ENCODE peak calls at places on chromosomes 3 and 15, in six cellular contexts. H, R, D, X, I and Y are unnamed samples.

GRCh38 chr3:65714138-65714537 is 324.6 kb downstream of the MAGI1 start:
- DNase-seq in R (no peak), H (no peak), D (no peak), I (no peak), X (no peak), Y (no peak)

GRCh38 chr15:77543159-77543882 is 89.4 kb downstream of the LINGO1 start:
- DNase-seq in H (peak; percentile 97), D (peak; percentile 91), R (peak; percentile 96), X (peak; percentile 96), I (peak; percentile 94), Y (peak; percentile 83)

GRCh38 chr3:48015451-48016182 is 599 bp downstream of the MAP4 start:
- DNase-seq in X (no peak), I (no peak), H (no peak), R (no peak), D (no peak), Y (no peak)

GRCh38 chr3:14335774-14336413 is 66.5 kb upstream of the SLC6A6 start:
- DNase-seq in H (no peak), R (no peak), X (no peak), I (no peak), D (no peak), Y (no peak)

GRCh38 chr3:196080517-196080841 is 1.4 kb downstream of the TFRC start:
- DNase-seq in X (no peak), H (no peak), D (no peak), I (no peak), R (no peak), Y (no peak)

GRCh38 chr3:107061466-107061865 is 315.8 kb upstream of the CCDC54 start:
- DNase-seq in I (no peak), R (no peak), H (no peak), D (no peak), X (no peak), Y (no peak)

GRCh38 chr3:39811561-39811960 is 2.2 kb downstream of the MYRIP start:
- DNase-seq in I (no peak), R (no peak), X (no peak), D (no peak), H (no peak), Y (no peak)

GRCh38 chr15:39417766-39418165 is 163.1 kb upstream of the THBS1 start:
- DNase-seq in H (no peak), D (no peak), R (no peak), X (no peak), I (no peak), Y (no peak)

GRCh38 chr3:124784686-124785382 is 54.6 kb downstream of the UMPS start:
- DNase-seq in R (no peak), H (no peak), X (no peak), I (no peak), D (no peak), Y (no peak)

GRCh38 chr3:10928396-10928960 is 64.1 kb upstream of the SLC6A1 start:
- DNase-seq in I (no peak), D (no peak), H (no peak), R (peak; percentile 59), X (no peak), Y (no peak)

GRCh38 chr3:133574260-133574881 is 885 bp downstream of the CDV3 start:
- DNase-seq in X (peak; percentile 95), H (no peak), R (peak; percentile 94), D (peak; percentile 69), I (peak; percentile 85), Y (no peak)

GRCh38 chr3:197327701-197328100 is 29.3 kb upstream of the DLG1 start:
- DNase-seq in R (no peak), I (peak; percentile 45), D (no peak), X (no peak), H (no peak), Y (no peak)

GRCh38 chr3:24237971-24238767 is 256.5 kb downstream of the THRB start:
- DNase-seq in X (no peak), H (peak; percentile 65), D (peak; percentile 37), I (no peak), R (no peak), Y (peak; percentile 30)

GRCh38 chr3:171865191-171865865 is 22.2 kb downstream of the TMEM212 start:
- DNase-seq in X (no peak), H (no peak), D (no peak), I (no peak), R (no peak), Y (no peak)

GRCh38 chr15:58111718-58112104 is 26.5 kb upstream of the AQP9 start:
- DNase-seq in D (no peak), I (no peak), X (no peak), R (no peak), H (no peak), Y (no peak)

GRCh38 chr15:92809880-92810361 is 90.2 kb upstream of the CHD2 start:
- DNase-seq in X (no peak), D (peak; percentile 57), R (no peak), I (no peak), H (no peak), Y (no peak)

GRCh38 chr15:77784361-77785292 is 151.9 kb upstream of the LINGO1 start:
- DNase-seq in H (peak; percentile 84), R (no peak), X (no peak), I (no peak), D (no peak), Y (peak; percentile 69)

GRCh38 chr15:75758071-75758872 is 45.6 kb upstream of the CSPG4 start:
- DNase-seq in X (peak; percentile 91), D (peak; percentile 91), I (peak; percentile 94), R (peak; percentile 97), H (peak; percentile 98), Y (peak; percentile 46)
- TF ChIP-seq POLR2A in X (peak; percentile 49), D (peak; percentile 23), I (no peak), R (no peak), H (peak; percentile 71), Y (peak; percentile 60)

DNA sequence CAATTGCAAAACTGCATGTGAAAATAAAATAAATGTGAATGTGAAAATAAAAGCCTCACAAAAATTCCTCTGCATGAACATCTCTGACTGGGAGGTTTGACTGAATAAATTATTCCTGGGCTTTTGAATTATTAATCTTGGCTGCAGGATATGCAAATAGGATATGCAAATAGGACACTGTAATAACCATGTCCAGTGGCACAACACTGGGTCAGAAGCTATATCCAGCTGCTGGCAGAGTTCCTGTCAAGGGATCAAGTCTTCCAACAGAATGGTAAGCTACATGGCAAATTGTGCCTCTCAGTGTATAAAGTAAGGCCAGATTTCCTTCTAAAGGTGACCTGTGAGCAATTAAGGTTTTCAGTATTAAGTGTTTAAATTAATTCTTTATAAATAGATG is at the start of gene SUCNR1:
- DNase-seq in D (no peak), H (no peak), I (no peak), X (no peak), R (no peak), Y (no peak)
- TF ChIP-seq POLR2A in D (no peak), H (no peak), I (no peak), X (no peak), R (no peak), Y (no peak)

GRCh38 chr3:128425142-128425845 is 41.4 kb downstream of the DNAJB8 start:
- DNase-seq in H (no peak), R (no peak), I (no peak), X (peak; percentile 55), D (no peak), Y (no peak)

GRCh38 chr3:128425846-128426127 is 40.9 kb downstream of the DNAJB8 start:
- DNase-seq in X (no peak), H (no peak), I (no peak), R (no peak), D (no peak), Y (no peak)

GRCh38 chr3:128423525-128424147 is 43.1 kb downstream of the DNAJB8 start:
- DNase-seq in R (no peak), D (no peak), I (no peak), H (no peak), X (peak; percentile 13), Y (no peak)

GRCh38 chr3:128422762-128423524 is 43.7 kb downstream of the DNAJB8 start:
- DNase-seq in I (no peak), X (peak; percentile 0), R (no peak), H (no peak), D (no peak), Y (no peak)

DNA sequence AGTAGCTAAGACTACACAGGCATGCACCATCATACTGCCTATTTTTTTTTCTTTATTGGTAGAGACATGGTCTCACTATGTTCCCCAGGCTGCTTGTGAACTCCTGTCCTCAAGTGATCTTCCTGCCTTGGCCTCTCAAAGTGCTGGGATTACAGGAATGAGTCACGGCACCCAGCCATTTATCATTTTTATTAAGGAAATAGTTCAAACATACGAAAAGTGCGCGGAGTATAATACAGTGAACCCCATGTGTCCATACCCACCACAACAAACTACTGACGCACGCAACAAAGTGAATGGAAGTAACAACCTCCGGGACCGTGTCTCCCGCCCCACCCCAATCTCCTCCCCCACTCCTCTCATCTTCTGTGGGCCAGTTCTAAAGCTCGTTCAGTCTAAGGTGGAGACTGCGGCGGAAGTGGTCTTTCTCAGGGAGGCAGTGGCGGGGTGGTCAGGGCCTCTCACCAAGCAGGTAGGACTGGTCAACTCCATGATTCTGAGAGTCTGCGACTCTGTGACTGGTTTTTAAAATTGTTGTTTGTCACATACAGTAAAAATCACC is 42.1 kb downstream of the DNAJB8 start:
- DNase-seq in D (no peak), H (no peak), R (no peak), X (peak; percentile 1), I (no peak), Y (peak; percentile 74)
- TF ChIP-seq POLR2A in D (no peak), H (no peak), R (no peak), X (no peak), I (no peak), Y (no peak)

DNA sequence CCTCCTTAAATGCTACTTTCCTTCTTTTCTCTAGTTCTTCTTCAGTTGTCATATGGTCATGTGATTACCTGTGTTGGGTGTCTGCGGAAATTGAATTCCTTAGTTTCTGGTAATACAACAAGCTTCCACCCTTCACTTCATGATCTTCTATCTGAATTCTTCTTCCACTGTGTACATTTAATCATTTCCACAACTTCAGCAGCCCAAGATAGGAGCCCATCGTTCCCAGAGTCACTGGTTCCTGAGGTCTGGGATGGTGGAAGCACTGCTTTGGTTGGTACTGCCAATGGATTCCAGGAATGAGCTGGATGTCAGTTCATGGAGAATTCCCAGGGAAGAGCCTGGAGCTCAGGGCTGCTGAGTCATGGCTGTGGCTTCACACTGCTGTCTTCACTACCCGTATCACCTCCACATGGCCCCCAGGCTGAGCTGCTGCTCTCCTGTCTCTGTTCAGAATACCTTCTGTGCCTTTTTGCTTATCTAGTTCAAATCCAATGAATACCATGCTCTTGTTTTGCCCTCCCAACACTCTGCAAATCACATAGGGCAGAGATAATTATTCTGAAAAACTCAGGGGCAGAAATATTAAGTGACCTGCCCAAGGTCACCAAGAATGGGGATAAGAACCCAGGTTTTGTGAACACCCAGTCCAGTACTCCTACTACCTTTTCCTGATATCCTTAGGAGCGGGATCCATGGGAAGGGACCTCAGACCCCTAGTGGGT is 98.5 kb downstream of the RPL39L start:
- DNase-seq in R (no peak), D (no peak), X (no peak), H (no peak), I (no peak), Y (peak; percentile 47)
- TF ChIP-seq POLR2A in R (no peak), D (no peak), X (no peak), H (no peak), I (no peak), Y (no peak)

GRCh38 chr3:12759097-12759679 is at the start of gene TMEM40:
- DNase-seq in I (no peak), D (no peak), R (peak; percentile 87), H (no peak), X (peak; percentile 38), Y (no peak)
- TF ChIP-seq POLR2A in I (no peak), D (no peak), R (no peak), H (no peak), X (no peak), Y (no peak)